ENCODE peak calls at places on chromosomes 2 and 18, in ten cellular contexts. M, J, V, C, Z, W, R, A, G and U are unnamed samples.

GRCh38 chr2:45595724-45596435 is 15.2 kb downstream of the SRBD1 start:
- DNase-seq in J (no peak), Z (no peak), C (no peak), M (peak), G (peak), A (no peak), W (peak), R (no peak), V (no peak), U (peak)

GRCh38 chr2:219664041-219664440 is 36.6 kb downstream of the SLC4A3 start:
- DNase-seq in Z (no peak), R (no peak), M (no peak), V (no peak), J (no peak), W (no peak), A (no peak), C (no peak), G (no peak), U (no peak)

GRCh38 chr2:152251811-152252210 is 76.2 kb upstream of the STAM2 start:
- DNase-seq in V (no peak), G (no peak), A (no peak), W (no peak), R (no peak), J (no peak), Z (no peak), C (no peak), M (no peak), U (no peak)

GRCh38 chr2:240245706-240246105 is 105.2 kb upstream of the OTOS start:
- DNase-seq in M (no peak), C (no peak), W (no peak), G (peak), J (no peak), R (no peak), Z (peak), V (no peak), A (no peak), U (no peak)

GRCh38 chr2:62968668-62969067 is 82.0 kb upstream of the OTX1 start:
- DNase-seq in V (no peak), A (no peak), M (no peak), W (peak), C (no peak), G (no peak), J (no peak), Z (no peak), R (no peak), U (no peak)

GRCh38 chr2:47904903-47905453 is 1.3 kb downstream of the FBXO11 start:
- DNase-seq in C (no peak), Z (no peak), M (peak), A (peak), V (peak), R (no peak), J (peak), W (peak), G (no peak), U (peak)

GRCh38 chr18:21270453-21270852 is 28.4 kb downstream of the GREB1L start:
- DNase-seq in M (no peak), V (no peak), J (no peak), Z (no peak), C (no peak), W (peak), A (no peak), R (peak), G (no peak), U (peak)

GRCh38 chr2:19676770-19677169 is 225.0 kb downstream of the TTC32 start:
- DNase-seq in Z (no peak), C (no peak), M (no peak), V (no peak), R (no peak), A (no peak), W (no peak), G (no peak), J (no peak), U (no peak)

GRCh38 chr2:11990576-11990975 is 244.1 kb downstream of the LPIN1 start:
- DNase-seq in Z (no peak), V (no peak), R (no peak), M (no peak), W (no peak), A (no peak), G (no peak), J (no peak), C (no peak), U (no peak)

GRCh38 chr2:134191835-134192234 is 62.0 kb upstream of the MGAT5 start:
- DNase-seq in J (no peak), C (no peak), W (no peak), G (no peak), M (no peak), Z (no peak), A (no peak), R (no peak), V (no peak), U (no peak)

GRCh38 chr2:141392517-141393213 is 738.2 kb downstream of the LRP1B start:
- DNase-seq in W (no peak), C (no peak), J (no peak), M (no peak), G (peak), Z (no peak), R (peak), V (no peak), A (no peak), U (no peak)

GRCh38 chr2:106959975-106960632 is 74.1 kb upstream of the ST6GAL2 start:
- DNase-seq in C (no peak), J (no peak), A (no peak), R (no peak), Z (no peak), V (no peak), W (no peak), G (no peak), M (no peak), U (no peak)

GRCh38 chr2:127101048-127101611 is 5.8 kb downstream of the BIN1 start:
- DNase-seq in A (no peak), V (no peak), R (no peak), Z (no peak), W (no peak), C (no peak), M (no peak), J (no peak), G (no peak), U (no peak)

GRCh38 chr2:52686935-52687334 is 1080.7 kb upstream of the CHAC2 start:
- DNase-seq in G (peak), A (no peak), Z (no peak), R (peak), M (no peak), C (no peak), V (no peak), J (no peak), W (peak), U (no peak)

GRCh38 chr2:70747284-70747683 is 20.7 kb downstream of the ADD2 start:
- DNase-seq in J (no peak), W (no peak), A (no peak), G (no peak), R (no peak), V (no peak), Z (no peak), C (no peak), M (no peak), U (no peak)

GRCh38 chr2:11833601-11834000 is 87.2 kb downstream of the LPIN1 start:
- DNase-seq in J (no peak), Z (no peak), M (no peak), G (peak), V (no peak), W (no peak), C (no peak), A (no peak), R (no peak), U (no peak)

GRCh38 chr2:232955856-232956255 is 57.2 kb downstream of the NGEF start:
- DNase-seq in G (no peak), J (no peak), C (no peak), R (peak), W (no peak), Z (no peak), M (no peak), V (no peak), A (no peak), U (no peak)

GRCh38 chr2:70510213-70510820 is 43.3 kb downstream of the TGFA start:
- DNase-seq in G (no peak), R (no peak), M (no peak), V (no peak), W (peak), Z (no peak), C (no peak), A (no peak), J (no peak), U (no peak)

GRCh38 chr2:9650119-9650821 is 19.5 kb upstream of the YWHAQ start:
- DNase-seq in G (no peak), V (no peak), C (no peak), R (no peak), W (no peak), Z (no peak), J (no peak), A (no peak), M (no peak), U (no peak)

GRCh38 chr2:240590681-240591111 is 4.2 kb downstream of the CAPN10 start:
- DNase-seq in J (peak), A (no peak), C (no peak), M (no peak), G (no peak), V (no peak), Z (peak), W (no peak), R (no peak), U (no peak)

GRCh38 chr18:3916082-3916481 is 466.1 kb downstream of the TGIF1 start:
- DNase-seq in C (no peak), Z (peak), W (no peak), M (no peak), G (no peak), J (no peak), R (no peak), A (no peak), V (no peak), U (no peak)

GRCh38 chr2:199581935-199582336 is 124.2 kb upstream of the SATB2 start:
- DNase-seq in M (no peak), Z (no peak), W (no peak), R (no peak), V (no peak), A (no peak), J (no peak), C (no peak), G (peak), U (peak)

GRCh38 chr2:112253261-112253807 is 1.5 kb downstream of the ZC3H8 start:
- DNase-seq in J (no peak), R (no peak), W (no peak), Z (no peak), A (no peak), V (no peak), C (no peak), G (no peak), M (no peak), U (no peak)

GRCh38 chr2:219527076-219527394 is 12.8 kb downstream of the ASIC4 start:
- DNase-seq in M (no peak), A (no peak), G (no peak), C (no peak), J (no peak), R (no peak), W (no peak), Z (peak), V (no peak), U (no peak)

GRCh38 chr2:225040862-225041209 is 1.4 kb downstream of the DOCK10 start:
- DNase-seq in M (peak), C (no peak), G (peak), J (peak), W (no peak), A (peak), Z (peak), V (no peak), R (no peak), U (peak)

GRCh38 chr2:42099431-42100173 is 51.8 kb downstream of the PKDCC start:
- DNase-seq in W (no peak), J (no peak), C (no peak), R (no peak), V (no peak), Z (no peak), M (no peak), G (no peak), A (no peak), U (no peak)

GRCh38 chr2:168220971-168221819 is 26.2 kb downstream of the STK39 start:
- DNase-seq in M (no peak), A (no peak), C (no peak), J (no peak), G (peak), W (peak), Z (no peak), V (peak), R (no peak), U (peak)

GRCh38 chr2:19474128-19474527 is 115.7 kb upstream of the OSR1 start:
- DNase-seq in A (peak), V (no peak), R (peak), M (no peak), Z (no peak), C (no peak), J (no peak), G (peak), W (peak), U (no peak)